ENCODE peak calls at places on chromosome 19, in ten cellular contexts. One of them, this sample, is unnamed.

GRCh38 chr19:29666634-29667389 is 1.6 kb downstream of the PLEKHF1 start:
- DNase-seq in stimulated activated CD8-positive, alpha-beta memory T cell treated with anti-CD3 and anti-CD28 coated beads, Interleukin-15, amount 100 ng/mL, for 24 hours: no peak
- DNase-seq in NCI-H2081: no peak
- DNase-seq in stimulated activated CD4-positive, alpha-beta T cell treated with anti-CD3 and anti-CD28 coated beads, Interleukin-4, amount 100 ng/mL, for 48 hours: no peak
- DNase-seq in dermis blood vessel endothelial cell: peak; percentile 77
- DNase-seq in SHP77: no peak
- DNase-seq in stimulated activated effector memory CD8-positive, alpha-beta T cell treated with anti-CD3 and anti-CD28 coated beads, Interleukin-12 subunit alpha, Interleukin-12 subunit beta, amount 100 ng/mL, for 72 hours: no peak
- DNase-seq in stomach: peak; percentile 54
- DNase-seq in cerebellar nuclear complex: no peak
- DNase-seq in cardiac fibroblast: peak; percentile 84
- DNase-seq in this sample: no peak

GRCh38 chr19:16851031-16851712 is 22.0 kb downstream of the SIN3B start:
- DNase-seq in stimulated activated CD8-positive, alpha-beta memory T cell treated with anti-CD3 and anti-CD28 coated beads, Interleukin-15, amount 100 ng/mL, for 24 hours: no peak
- DNase-seq in NCI-H2081: no peak
- DNase-seq in stimulated activated CD4-positive, alpha-beta T cell treated with anti-CD3 and anti-CD28 coated beads, Interleukin-4, amount 100 ng/mL, for 48 hours: no peak
- DNase-seq in dermis blood vessel endothelial cell: no peak
- DNase-seq in SHP77: no peak
- DNase-seq in stimulated activated effector memory CD8-positive, alpha-beta T cell treated with anti-CD3 and anti-CD28 coated beads, Interleukin-12 subunit alpha, Interleukin-12 subunit beta, amount 100 ng/mL, for 72 hours: no peak
- DNase-seq in stomach: no peak
- DNase-seq in cerebellar nuclear complex: no peak
- DNase-seq in cardiac fibroblast: no peak
- DNase-seq in this sample: no peak

GRCh38 chr19:45508681-45508930 is 1.3 kb downstream of the VASP start:
- DNase-seq in stimulated activated CD8-positive, alpha-beta memory T cell treated with anti-CD3 and anti-CD28 coated beads, Interleukin-15, amount 100 ng/mL, for 24 hours: no peak
- DNase-seq in NCI-H2081: no peak
- DNase-seq in stimulated activated CD4-positive, alpha-beta T cell treated with anti-CD3 and anti-CD28 coated beads, Interleukin-4, amount 100 ng/mL, for 48 hours: no peak
- DNase-seq in dermis blood vessel endothelial cell: no peak
- DNase-seq in SHP77: no peak
- DNase-seq in stimulated activated effector memory CD8-positive, alpha-beta T cell treated with anti-CD3 and anti-CD28 coated beads, Interleukin-12 subunit alpha, Interleukin-12 subunit beta, amount 100 ng/mL, for 72 hours: no peak
- DNase-seq in stomach: no peak
- DNase-seq in cerebellar nuclear complex: no peak
- DNase-seq in cardiac fibroblast: peak; percentile 33
- DNase-seq in this sample: no peak

GRCh38 chr19:46716013-46716671 is 772 bp downstream of the PRKD2 start:
- DNase-seq in stimulated activated CD8-positive, alpha-beta memory T cell treated with anti-CD3 and anti-CD28 coated beads, Interleukin-15, amount 100 ng/mL, for 24 hours: no peak
- DNase-seq in NCI-H2081: no peak
- DNase-seq in stimulated activated CD4-positive, alpha-beta T cell treated with anti-CD3 and anti-CD28 coated beads, Interleukin-4, amount 100 ng/mL, for 48 hours: no peak
- DNase-seq in dermis blood vessel endothelial cell: no peak
- DNase-seq in SHP77: no peak
- DNase-seq in stimulated activated effector memory CD8-positive, alpha-beta T cell treated with anti-CD3 and anti-CD28 coated beads, Interleukin-12 subunit alpha, Interleukin-12 subunit beta, amount 100 ng/mL, for 72 hours: peak; percentile 58
- DNase-seq in stomach: peak; percentile 39
- DNase-seq in cerebellar nuclear complex: no peak
- DNase-seq in cardiac fibroblast: no peak
- DNase-seq in this sample: no peak

GRCh38 chr19:3954107-3954506 is 16.8 kb downstream of the DAPK3 start:
- DNase-seq in stimulated activated CD8-positive, alpha-beta memory T cell treated with anti-CD3 and anti-CD28 coated beads, Interleukin-15, amount 100 ng/mL, for 24 hours: no peak
- DNase-seq in NCI-H2081: no peak
- DNase-seq in stimulated activated CD4-positive, alpha-beta T cell treated with anti-CD3 and anti-CD28 coated beads, Interleukin-4, amount 100 ng/mL, for 48 hours: no peak
- DNase-seq in dermis blood vessel endothelial cell: no peak
- DNase-seq in SHP77: no peak
- DNase-seq in stimulated activated effector memory CD8-positive, alpha-beta T cell treated with anti-CD3 and anti-CD28 coated beads, Interleukin-12 subunit alpha, Interleukin-12 subunit beta, amount 100 ng/mL, for 72 hours: no peak
- DNase-seq in stomach: no peak
- DNase-seq in cerebellar nuclear complex: no peak
- DNase-seq in cardiac fibroblast: no peak
- DNase-seq in this sample: no peak

GRCh38 chr19:8209965-8210659 is 942 bp downstream of the CERS4 start:
- DNase-seq in stimulated activated CD8-positive, alpha-beta memory T cell treated with anti-CD3 and anti-CD28 coated beads, Interleukin-15, amount 100 ng/mL, for 24 hours: no peak
- DNase-seq in NCI-H2081: no peak
- DNase-seq in stimulated activated CD4-positive, alpha-beta T cell treated with anti-CD3 and anti-CD28 coated beads, Interleukin-4, amount 100 ng/mL, for 48 hours: no peak
- DNase-seq in dermis blood vessel endothelial cell: no peak
- DNase-seq in SHP77: peak; percentile 35
- DNase-seq in stimulated activated effector memory CD8-positive, alpha-beta T cell treated with anti-CD3 and anti-CD28 coated beads, Interleukin-12 subunit alpha, Interleukin-12 subunit beta, amount 100 ng/mL, for 72 hours: no peak
- DNase-seq in stomach: no peak
- DNase-seq in cerebellar nuclear complex: no peak
- DNase-seq in cardiac fibroblast: no peak
- DNase-seq in this sample: no peak

GRCh38 chr19:40623403-40624239 is 22.5 kb downstream of the LTBP4 start:
- DNase-seq in stimulated activated CD8-positive, alpha-beta memory T cell treated with anti-CD3 and anti-CD28 coated beads, Interleukin-15, amount 100 ng/mL, for 24 hours: no peak
- DNase-seq in NCI-H2081: peak; percentile 73
- DNase-seq in stimulated activated CD4-positive, alpha-beta T cell treated with anti-CD3 and anti-CD28 coated beads, Interleukin-4, amount 100 ng/mL, for 48 hours: no peak
- DNase-seq in dermis blood vessel endothelial cell: no peak
- DNase-seq in SHP77: no peak
- DNase-seq in stimulated activated effector memory CD8-positive, alpha-beta T cell treated with anti-CD3 and anti-CD28 coated beads, Interleukin-12 subunit alpha, Interleukin-12 subunit beta, amount 100 ng/mL, for 72 hours: no peak
- DNase-seq in stomach: no peak
- DNase-seq in cerebellar nuclear complex: no peak
- DNase-seq in cardiac fibroblast: peak; percentile 55
- DNase-seq in this sample: peak; percentile 100

GRCh38 chr19:54521022-54521859 is 18.6 kb downstream of the LAIR2 start:
- DNase-seq in stimulated activated CD8-positive, alpha-beta memory T cell treated with anti-CD3 and anti-CD28 coated beads, Interleukin-15, amount 100 ng/mL, for 24 hours: no peak
- DNase-seq in NCI-H2081: no peak
- DNase-seq in stimulated activated CD4-positive, alpha-beta T cell treated with anti-CD3 and anti-CD28 coated beads, Interleukin-4, amount 100 ng/mL, for 48 hours: no peak
- DNase-seq in dermis blood vessel endothelial cell: peak; percentile 73
- DNase-seq in SHP77: no peak
- DNase-seq in stimulated activated effector memory CD8-positive, alpha-beta T cell treated with anti-CD3 and anti-CD28 coated beads, Interleukin-12 subunit alpha, Interleukin-12 subunit beta, amount 100 ng/mL, for 72 hours: no peak
- DNase-seq in stomach: no peak
- DNase-seq in cerebellar nuclear complex: no peak
- DNase-seq in cardiac fibroblast: no peak
- DNase-seq in this sample: no peak

GRCh38 chr19:13843104-13843921 is 33.6 kb upstream of the NANOS3 start:
- DNase-seq in stimulated activated CD8-positive, alpha-beta memory T cell treated with anti-CD3 and anti-CD28 coated beads, Interleukin-15, amount 100 ng/mL, for 24 hours: no peak
- DNase-seq in NCI-H2081: no peak
- DNase-seq in stimulated activated CD4-positive, alpha-beta T cell treated with anti-CD3 and anti-CD28 coated beads, Interleukin-4, amount 100 ng/mL, for 48 hours: no peak
- DNase-seq in dermis blood vessel endothelial cell: peak; percentile 60
- DNase-seq in SHP77: no peak
- DNase-seq in stimulated activated effector memory CD8-positive, alpha-beta T cell treated with anti-CD3 and anti-CD28 coated beads, Interleukin-12 subunit alpha, Interleukin-12 subunit beta, amount 100 ng/mL, for 72 hours: no peak
- DNase-seq in stomach: peak; percentile 78
- DNase-seq in cerebellar nuclear complex: no peak
- DNase-seq in cardiac fibroblast: peak; percentile 79
- DNase-seq in this sample: peak; percentile 68

GRCh38 chr19:1360818-1361461 is 22.8 kb upstream of the NDUFS7 start:
- DNase-seq in stimulated activated CD8-positive, alpha-beta memory T cell treated with anti-CD3 and anti-CD28 coated beads, Interleukin-15, amount 100 ng/mL, for 24 hours: no peak
- DNase-seq in NCI-H2081: no peak
- DNase-seq in stimulated activated CD4-positive, alpha-beta T cell treated with anti-CD3 and anti-CD28 coated beads, Interleukin-4, amount 100 ng/mL, for 48 hours: no peak
- DNase-seq in dermis blood vessel endothelial cell: peak; percentile 28
- DNase-seq in SHP77: peak; percentile 42
- DNase-seq in stimulated activated effector memory CD8-positive, alpha-beta T cell treated with anti-CD3 and anti-CD28 coated beads, Interleukin-12 subunit alpha, Interleukin-12 subunit beta, amount 100 ng/mL, for 72 hours: no peak
- DNase-seq in stomach: no peak
- DNase-seq in cerebellar nuclear complex: no peak
- DNase-seq in cardiac fibroblast: peak; percentile 92
- DNase-seq in this sample: no peak

GRCh38 chr19:14248578-14249011 is 42.6 kb upstream of the ADGRL1 start:
- DNase-seq in stimulated activated CD8-positive, alpha-beta memory T cell treated with anti-CD3 and anti-CD28 coated beads, Interleukin-15, amount 100 ng/mL, for 24 hours: peak; percentile 21
- DNase-seq in NCI-H2081: peak; percentile 65
- DNase-seq in stimulated activated CD4-positive, alpha-beta T cell treated with anti-CD3 and anti-CD28 coated beads, Interleukin-4, amount 100 ng/mL, for 48 hours: peak; percentile 34
- DNase-seq in dermis blood vessel endothelial cell: peak; percentile 33
- DNase-seq in SHP77: peak; percentile 34
- DNase-seq in stimulated activated effector memory CD8-positive, alpha-beta T cell treated with anti-CD3 and anti-CD28 coated beads, Interleukin-12 subunit alpha, Interleukin-12 subunit beta, amount 100 ng/mL, for 72 hours: peak; percentile 55
- DNase-seq in stomach: no peak
- DNase-seq in cerebellar nuclear complex: peak; percentile 9
- DNase-seq in cardiac fibroblast: peak; percentile 74
- DNase-seq in this sample: peak; percentile 84

GRCh38 chr19:42168206-42168605 is 36.0 kb upstream of the POU2F2 start:
- DNase-seq in stimulated activated CD8-positive, alpha-beta memory T cell treated with anti-CD3 and anti-CD28 coated beads, Interleukin-15, amount 100 ng/mL, for 24 hours: no peak
- DNase-seq in NCI-H2081: no peak
- DNase-seq in stimulated activated CD4-positive, alpha-beta T cell treated with anti-CD3 and anti-CD28 coated beads, Interleukin-4, amount 100 ng/mL, for 48 hours: no peak
- DNase-seq in dermis blood vessel endothelial cell: no peak
- DNase-seq in SHP77: no peak
- DNase-seq in stimulated activated effector memory CD8-positive, alpha-beta T cell treated with anti-CD3 and anti-CD28 coated beads, Interleukin-12 subunit alpha, Interleukin-12 subunit beta, amount 100 ng/mL, for 72 hours: no peak
- DNase-seq in stomach: no peak
- DNase-seq in cerebellar nuclear complex: no peak
- DNase-seq in cardiac fibroblast: no peak
- DNase-seq in this sample: no peak

GRCh38 chr19:46299004-46299509 is 2.2 kb downstream of the HIF3A start:
- DNase-seq in stimulated activated CD8-positive, alpha-beta memory T cell treated with anti-CD3 and anti-CD28 coated beads, Interleukin-15, amount 100 ng/mL, for 24 hours: no peak
- DNase-seq in NCI-H2081: peak; percentile 93
- DNase-seq in stimulated activated CD4-positive, alpha-beta T cell treated with anti-CD3 and anti-CD28 coated beads, Interleukin-4, amount 100 ng/mL, for 48 hours: no peak
- DNase-seq in dermis blood vessel endothelial cell: peak; percentile 97
- DNase-seq in SHP77: peak; percentile 81
- DNase-seq in stimulated activated effector memory CD8-positive, alpha-beta T cell treated with anti-CD3 and anti-CD28 coated beads, Interleukin-12 subunit alpha, Interleukin-12 subunit beta, amount 100 ng/mL, for 72 hours: no peak
- DNase-seq in stomach: peak; percentile 99
- DNase-seq in cerebellar nuclear complex: no peak
- DNase-seq in cardiac fibroblast: peak; percentile 98
- DNase-seq in this sample: no peak

GRCh38 chr19:48442116-48443035 is 3.4 kb upstream of the GRWD1 start:
- DNase-seq in stimulated activated CD8-positive, alpha-beta memory T cell treated with anti-CD3 and anti-CD28 coated beads, Interleukin-15, amount 100 ng/mL, for 24 hours: no peak
- DNase-seq in NCI-H2081: no peak
- DNase-seq in stimulated activated CD4-positive, alpha-beta T cell treated with anti-CD3 and anti-CD28 coated beads, Interleukin-4, amount 100 ng/mL, for 48 hours: no peak
- DNase-seq in dermis blood vessel endothelial cell: no peak
- DNase-seq in SHP77: no peak
- DNase-seq in stimulated activated effector memory CD8-positive, alpha-beta T cell treated with anti-CD3 and anti-CD28 coated beads, Interleukin-12 subunit alpha, Interleukin-12 subunit beta, amount 100 ng/mL, for 72 hours: no peak
- DNase-seq in stomach: no peak
- DNase-seq in cerebellar nuclear complex: no peak
- DNase-seq in cardiac fibroblast: no peak
- DNase-seq in this sample: no peak

GRCh38 chr19:7862413-7862951 is 11.7 kb downstream of the PRR36 start:
- DNase-seq in stimulated activated CD8-positive, alpha-beta memory T cell treated with anti-CD3 and anti-CD28 coated beads, Interleukin-15, amount 100 ng/mL, for 24 hours: peak; percentile 39
- DNase-seq in NCI-H2081: no peak
- DNase-seq in stimulated activated CD4-positive, alpha-beta T cell treated with anti-CD3 and anti-CD28 coated beads, Interleukin-4, amount 100 ng/mL, for 48 hours: peak; percentile 67
- DNase-seq in dermis blood vessel endothelial cell: peak; percentile 73
- DNase-seq in SHP77: no peak
- DNase-seq in stimulated activated effector memory CD8-positive, alpha-beta T cell treated with anti-CD3 and anti-CD28 coated beads, Interleukin-12 subunit alpha, Interleukin-12 subunit beta, amount 100 ng/mL, for 72 hours: peak; percentile 67
- DNase-seq in stomach: peak; percentile 57
- DNase-seq in cerebellar nuclear complex: no peak
- DNase-seq in cardiac fibroblast: peak; percentile 75
- DNase-seq in this sample: peak; percentile 83

GRCh38 chr19:49335071-49335783 is at the start of gene CD37:
- DNase-seq in stimulated activated CD8-positive, alpha-beta memory T cell treated with anti-CD3 and anti-CD28 coated beads, Interleukin-15, amount 100 ng/mL, for 24 hours: no peak
- DNase-seq in NCI-H2081: no peak
- DNase-seq in stimulated activated CD4-positive, alpha-beta T cell treated with anti-CD3 and anti-CD28 coated beads, Interleukin-4, amount 100 ng/mL, for 48 hours: peak; percentile 42
- DNase-seq in dermis blood vessel endothelial cell: no peak
- DNase-seq in SHP77: no peak
- DNase-seq in stimulated activated effector memory CD8-positive, alpha-beta T cell treated with anti-CD3 and anti-CD28 coated beads, Interleukin-12 subunit alpha, Interleukin-12 subunit beta, amount 100 ng/mL, for 72 hours: peak; percentile 83
- DNase-seq in stomach: peak; percentile 33
- DNase-seq in cerebellar nuclear complex: no peak
- DNase-seq in cardiac fibroblast: no peak
- DNase-seq in this sample: no peak